ENCODE peak calls at places on chromosomes 12 and 14, in five cellular contexts. One of them, this sample, is unnamed. For H3K4me1 and H3K27me3, the result is how much of the 10 kb centered on the place peaks cover.

GRCh38 chr14:95573313-95573712 is 38.5 kb downstream of the GLRX5 start:
- DNase-seq in cardiac muscle cell: no peak
- DNase-seq in prostate gland: no peak
- DNase-seq in uterus: no peak
- DNase-seq in mesenchymal stem cell: no peak
- DNase-seq in this sample: no peak

GRCh38 chr14:91012050-91012449 is 48.4 kb downstream of the RPS6KA5 start:
- DNase-seq in cardiac muscle cell: no peak
- DNase-seq in prostate gland: no peak
- DNase-seq in uterus: no peak
- DNase-seq in mesenchymal stem cell: no peak
- DNase-seq in this sample: no peak

GRCh38 chr12:109934026-109934425 is 34.0 kb downstream of the TCHP start:
- DNase-seq in cardiac muscle cell: peak
- DNase-seq in prostate gland: no peak
- DNase-seq in uterus: no peak
- DNase-seq in mesenchymal stem cell: no peak
- DNase-seq in this sample: no peak

GRCh38 chr12:116067892-116068291 is 209.6 kb downstream of the MED13L start:
- DNase-seq in cardiac muscle cell: no peak
- DNase-seq in prostate gland: no peak
- DNase-seq in uterus: no peak
- DNase-seq in mesenchymal stem cell: peak
- DNase-seq in this sample: no peak

GRCh38 chr14:77985235-77985634 is 184.9 kb upstream of the NRXN3 start:
- DNase-seq in cardiac muscle cell: peak
- DNase-seq in prostate gland: no peak
- DNase-seq in uterus: no peak
- DNase-seq in mesenchymal stem cell: no peak
- DNase-seq in this sample: no peak

GRCh38 chr12:93178154-93178878 is 199.4 kb upstream of the NUDT4 start:
- DNase-seq in cardiac muscle cell: no peak
- DNase-seq in prostate gland: no peak
- DNase-seq in uterus: no peak
- DNase-seq in mesenchymal stem cell: no peak
- DNase-seq in this sample: no peak

GRCh38 chr12:6957741-6958608 is 6.8 kb downstream of the PTPN6 start:
- DNase-seq in cardiac muscle cell: no peak
- DNase-seq in prostate gland: no peak
- DNase-seq in uterus: no peak
- DNase-seq in mesenchymal stem cell: no peak
- DNase-seq in this sample: no peak

GRCh38 chr12:88108021-88108420 is 33.9 kb downstream of the CEP290 start:
- DNase-seq in cardiac muscle cell: peak
- DNase-seq in prostate gland: no peak
- DNase-seq in uterus: no peak
- DNase-seq in mesenchymal stem cell: no peak
- DNase-seq in this sample: no peak

GRCh38 chr12:131274061-131274460 is 320.4 kb downstream of the ADGRD1 start:
- DNase-seq in cardiac muscle cell: no peak
- DNase-seq in prostate gland: no peak
- DNase-seq in uterus: no peak
- DNase-seq in mesenchymal stem cell: no peak
- DNase-seq in this sample: no peak

GRCh38 chr12:65728913-65729793 is 95.1 kb upstream of the HMGA2 start:
- DNase-seq in cardiac muscle cell: peak
- DNase-seq in prostate gland: no peak
- DNase-seq in uterus: no peak
- DNase-seq in mesenchymal stem cell: peak
- DNase-seq in this sample: no peak

GRCh38 chr12:121466800-121467637 is 67.1 kb downstream of the RNF34 start:
- DNase-seq in cardiac muscle cell: peak
- DNase-seq in prostate gland: peak
- DNase-seq in uterus: peak
- DNase-seq in mesenchymal stem cell: peak
- DNase-seq in this sample: peak

GRCh38 chr12:122427403-122427802 is 4.9 kb upstream of the CLIP1 start:
- DNase-seq in cardiac muscle cell: no peak
- DNase-seq in prostate gland: no peak
- DNase-seq in uterus: no peak
- DNase-seq in mesenchymal stem cell: no peak
- DNase-seq in this sample: no peak

GRCh38 chr12:130126023-130126432 is 36.2 kb upstream of the FZD10 start:
- DNase-seq in cardiac muscle cell: no peak
- DNase-seq in prostate gland: no peak
- DNase-seq in uterus: no peak
- DNase-seq in mesenchymal stem cell: no peak
- DNase-seq in this sample: no peak

GRCh38 chr14:74605531-74606223 is 6.4 kb downstream of the LTBP2 start:
- DNase-seq in cardiac muscle cell: no peak
- DNase-seq in prostate gland: no peak
- DNase-seq in uterus: no peak
- DNase-seq in mesenchymal stem cell: no peak
- DNase-seq in this sample: no peak

GRCh38 chr12:62426095-62426488 is 40.5 kb upstream of the MON2 start:
- DNase-seq in cardiac muscle cell: peak
- DNase-seq in prostate gland: no peak
- DNase-seq in uterus: no peak
- DNase-seq in mesenchymal stem cell: peak
- DNase-seq in this sample: no peak

GRCh38 chr12:50764116-50764860 is 387 bp downstream of the ATF1 start:
- DNase-seq in cardiac muscle cell: peak
- DNase-seq in prostate gland: peak
- DNase-seq in uterus: peak
- DNase-seq in mesenchymal stem cell: peak
- DNase-seq in this sample: peak

DNA sequence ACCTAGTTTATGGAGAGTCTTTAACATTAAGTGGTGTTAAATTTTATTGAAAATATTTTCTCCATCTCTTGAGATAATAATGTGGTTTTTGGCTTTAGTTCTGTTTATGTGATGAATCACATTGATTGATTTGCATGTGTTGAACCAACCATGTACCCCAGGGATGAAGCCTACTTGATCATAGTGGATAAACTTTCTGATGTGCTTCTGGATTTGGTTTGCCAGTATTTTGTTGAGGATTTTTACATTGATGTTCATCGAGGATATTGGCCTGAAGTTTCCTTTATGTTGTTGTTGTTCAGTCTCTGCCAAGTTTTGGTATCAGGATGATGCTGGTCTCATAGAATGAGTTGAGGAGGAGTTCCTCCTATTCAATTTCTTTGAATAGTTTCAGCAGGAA is 222.6 kb downstream of the ADAMTS20 start:
- DNase-seq in cardiac muscle cell: no peak
- DNase-seq in prostate gland: no peak
- DNase-seq in uterus: no peak
- DNase-seq in mesenchymal stem cell: no peak
- DNase-seq in this sample: no peak
- H3K4me1 ChIP-seq in cardiac muscle cell: under half
- H3K4me1 ChIP-seq in prostate gland: under half
- H3K4me1 ChIP-seq in uterus: under half
- H3K4me1 ChIP-seq in mesenchymal stem cell: under half
- H3K4me1 ChIP-seq in this sample: under half

GRCh38 chr12:52686756-52687487 is 6.7 kb upstream of the KRT1 start:
- DNase-seq in cardiac muscle cell: no peak
- DNase-seq in prostate gland: no peak
- DNase-seq in uterus: no peak
- DNase-seq in mesenchymal stem cell: no peak
- DNase-seq in this sample: peak
- H3K27me3 ChIP-seq in cardiac muscle cell: half or more
- H3K27me3 ChIP-seq in prostate gland: under half
- H3K27me3 ChIP-seq in uterus: under half
- H3K27me3 ChIP-seq in mesenchymal stem cell: half or more
- H3K27me3 ChIP-seq in this sample: under half

DNA sequence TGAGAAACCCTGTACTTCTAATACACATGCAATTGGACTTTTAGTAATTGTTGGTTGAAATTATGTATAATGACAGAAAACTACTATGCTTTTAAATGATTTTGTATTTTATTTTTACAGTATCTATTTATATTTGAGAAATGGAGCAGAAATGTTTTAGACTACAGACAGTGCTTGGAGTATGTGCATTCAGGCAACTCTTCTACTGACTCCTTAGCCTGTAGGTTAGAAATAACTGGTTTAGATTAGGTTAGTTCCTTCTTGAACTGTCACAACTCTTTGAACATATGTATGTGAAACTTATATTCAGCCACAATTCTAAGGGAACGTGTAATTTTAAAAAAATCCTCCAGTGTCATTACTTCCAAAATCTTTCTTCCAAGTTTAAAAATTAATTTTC is 1.7 kb downstream of the FGFR1OP2 start:
- DNase-seq in cardiac muscle cell: no peak
- DNase-seq in prostate gland: no peak
- DNase-seq in uterus: no peak
- DNase-seq in mesenchymal stem cell: no peak
- DNase-seq in this sample: no peak
- H3K4me1 ChIP-seq in cardiac muscle cell: under half
- H3K4me1 ChIP-seq in prostate gland: under half
- H3K4me1 ChIP-seq in uterus: under half
- H3K4me1 ChIP-seq in mesenchymal stem cell: under half
- H3K4me1 ChIP-seq in this sample: under half

GRCh38 chr12:95548539-95549391 is 2.5 kb downstream of the USP44 start:
- DNase-seq in cardiac muscle cell: no peak
- DNase-seq in prostate gland: peak
- DNase-seq in uterus: peak
- DNase-seq in mesenchymal stem cell: peak
- DNase-seq in this sample: no peak

GRCh38 chr12:95547522-95548055 is 3.7 kb downstream of the USP44 start:
- DNase-seq in cardiac muscle cell: peak
- DNase-seq in prostate gland: no peak
- DNase-seq in uterus: peak
- DNase-seq in mesenchymal stem cell: peak
- DNase-seq in this sample: no peak

GRCh38 chr12:95551305-95551704 is at the start of gene USP44:
- DNase-seq in cardiac muscle cell: no peak
- DNase-seq in prostate gland: no peak
- DNase-seq in uterus: no peak
- DNase-seq in mesenchymal stem cell: no peak
- DNase-seq in this sample: no peak

GRCh38 chr12:95548056-95548538 is 3.2 kb downstream of the USP44 start:
- DNase-seq in cardiac muscle cell: peak
- DNase-seq in prostate gland: peak
- DNase-seq in uterus: peak
- DNase-seq in mesenchymal stem cell: peak
- DNase-seq in this sample: no peak

DNA sequence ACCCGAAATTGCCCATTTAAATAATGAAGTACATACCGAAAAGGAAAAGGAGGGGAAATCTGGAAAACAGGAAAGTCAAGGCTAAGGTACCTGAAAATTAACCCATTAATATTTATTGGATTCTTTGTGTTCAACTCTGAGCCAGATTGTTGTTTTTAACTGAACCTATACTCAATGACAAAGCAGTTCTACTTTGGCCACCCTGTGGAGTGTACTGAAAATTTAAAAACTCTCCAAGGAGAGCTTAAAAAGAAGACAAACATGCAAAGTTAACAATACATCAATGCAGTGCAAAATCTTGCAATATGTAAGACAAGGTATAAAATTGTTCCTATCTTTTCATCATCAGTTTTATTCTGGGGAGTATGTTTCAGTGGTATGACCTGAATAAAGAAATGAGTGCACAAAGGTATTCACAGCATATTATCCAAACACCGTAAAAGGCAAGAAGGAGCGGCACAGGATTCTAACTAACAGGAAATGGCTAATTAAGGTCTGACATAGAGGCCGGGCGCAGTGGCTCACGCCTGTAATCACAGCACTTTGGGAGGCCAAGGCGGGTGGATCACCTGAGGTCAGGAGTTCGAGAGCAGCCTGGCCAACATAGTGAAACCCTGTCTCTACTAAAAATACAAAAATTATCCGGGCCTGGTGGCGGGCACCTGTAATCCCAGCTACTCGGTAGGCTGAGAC is 1.7 kb downstream of the USP44 start:
- DNase-seq in cardiac muscle cell: no peak
- DNase-seq in prostate gland: no peak
- DNase-seq in uterus: no peak
- DNase-seq in mesenchymal stem cell: no peak
- DNase-seq in this sample: no peak
- H3K27me3 ChIP-seq in cardiac muscle cell: half or more
- H3K27me3 ChIP-seq in prostate gland: under half
- H3K27me3 ChIP-seq in uterus: under half
- H3K27me3 ChIP-seq in mesenchymal stem cell: under half
- H3K27me3 ChIP-seq in this sample: under half

GRCh38 chr14:99758121-99758871 is 34.9 kb upstream of the EML1 start:
- DNase-seq in cardiac muscle cell: peak
- DNase-seq in prostate gland: no peak
- DNase-seq in uterus: peak
- DNase-seq in mesenchymal stem cell: peak
- DNase-seq in this sample: no peak
- H3K4me1 ChIP-seq in cardiac muscle cell: under half
- H3K4me1 ChIP-seq in prostate gland: under half
- H3K4me1 ChIP-seq in uterus: under half
- H3K4me1 ChIP-seq in mesenchymal stem cell: half or more
- H3K4me1 ChIP-seq in this sample: under half

GRCh38 chr14:60506462-60506984 is 2.4 kb upstream of the SIX6 start:
- DNase-seq in cardiac muscle cell: no peak
- DNase-seq in prostate gland: no peak
- DNase-seq in uterus: no peak
- DNase-seq in mesenchymal stem cell: no peak
- DNase-seq in this sample: no peak
- H3K27me3 ChIP-seq in cardiac muscle cell: half or more
- H3K27me3 ChIP-seq in prostate gland: under half
- H3K27me3 ChIP-seq in uterus: under half
- H3K27me3 ChIP-seq in mesenchymal stem cell: half or more
- H3K27me3 ChIP-seq in this sample: half or more

GRCh38 chr14:56170028-56170427 is 51.8 kb downstream of the PELI2 start:
- DNase-seq in cardiac muscle cell: peak
- DNase-seq in prostate gland: no peak
- DNase-seq in uterus: no peak
- DNase-seq in mesenchymal stem cell: peak
- DNase-seq in this sample: no peak
- H3K4me1 ChIP-seq in cardiac muscle cell: under half
- H3K4me1 ChIP-seq in prostate gland: under half
- H3K4me1 ChIP-seq in uterus: under half
- H3K4me1 ChIP-seq in mesenchymal stem cell: under half
- H3K4me1 ChIP-seq in this sample: under half

This sample was measured in colonic mucosa.